ENCODE peak calls at places on chromosomes 16 and 17, in ten cellular contexts. R is GM23338, M is tibial nerve, U is left ventricle myocardium inferior, T is mammary epithelial cell, K is Caco-2, B is hepatocyte, A is lung, Q is heart right ventricle, V is HCT116. F is an unnamed sample.

GRCh38 chr16:31177136-31177535 is 2.8 kb upstream of the FUS start:
- DNase-seq in M (no peak), U (no peak), B (no peak), K (no peak), R (no peak), V (no peak), A (peak; percentile 78), Q (no peak), T (peak; percentile 96), F (no peak)

GRCh38 chr17:58232707-58233156 is 5.7 kb upstream of the LPO start:
- DNase-seq in V (no peak), T (peak; percentile 78), A (no peak), K (no peak), R (peak; percentile 33), B (no peak), U (no peak), Q (no peak), M (no peak), F (no peak)

GRCh38 chr16:56260378-56260987 is 69.2 kb downstream of the GNAO1 start:
- DNase-seq in M (no peak), A (no peak), T (no peak), K (no peak), V (no peak), Q (no peak), R (peak; percentile 16), B (no peak), U (no peak), F (no peak)

GRCh38 chr17:74325743-74326379 is at the start of gene KIF19:
- DNase-seq in B (peak; percentile 70), T (no peak), M (no peak), R (peak; percentile 85), A (peak; percentile 31), Q (peak; percentile 65), U (peak; percentile 56), K (peak; percentile 60), V (no peak), F (peak; percentile 59)

GRCh38 chr17:50289268-50289667 is 15.0 kb downstream of the TMEM92 start:
- DNase-seq in A (no peak), V (no peak), Q (no peak), K (no peak), M (no peak), T (no peak), U (no peak), B (no peak), R (no peak), F (no peak)

GRCh38 chr16:89369266-89369895 is 121.0 kb downstream of the ANKRD11 start:
- DNase-seq in A (no peak), M (no peak), Q (no peak), B (no peak), U (no peak), V (no peak), K (no peak), R (no peak), T (no peak), F (no peak)

GRCh38 chr17:58710948-58711552 is 18.6 kb downstream of the RAD51C start:
- DNase-seq in Q (no peak), M (peak; percentile 88), A (peak; percentile 35), K (peak; percentile 55), U (no peak), T (peak; percentile 19), R (peak; percentile 90), V (peak; percentile 56), B (peak; percentile 85), F (peak; percentile 73)

GRCh38 chr17:82830249-82830661 is 9.6 kb downstream of the ZNF750 start:
- DNase-seq in V (no peak), R (no peak), Q (peak; percentile 90), A (no peak), K (no peak), U (peak; percentile 88), B (no peak), T (no peak), M (no peak), F (peak; percentile 97)

GRCh38 chr17:79922798-79923197 is 83.6 kb upstream of the CBX4 start:
- DNase-seq in V (no peak), K (no peak), Q (no peak), R (no peak), B (no peak), A (no peak), T (no peak), U (no peak), M (no peak), F (no peak)

DNA sequence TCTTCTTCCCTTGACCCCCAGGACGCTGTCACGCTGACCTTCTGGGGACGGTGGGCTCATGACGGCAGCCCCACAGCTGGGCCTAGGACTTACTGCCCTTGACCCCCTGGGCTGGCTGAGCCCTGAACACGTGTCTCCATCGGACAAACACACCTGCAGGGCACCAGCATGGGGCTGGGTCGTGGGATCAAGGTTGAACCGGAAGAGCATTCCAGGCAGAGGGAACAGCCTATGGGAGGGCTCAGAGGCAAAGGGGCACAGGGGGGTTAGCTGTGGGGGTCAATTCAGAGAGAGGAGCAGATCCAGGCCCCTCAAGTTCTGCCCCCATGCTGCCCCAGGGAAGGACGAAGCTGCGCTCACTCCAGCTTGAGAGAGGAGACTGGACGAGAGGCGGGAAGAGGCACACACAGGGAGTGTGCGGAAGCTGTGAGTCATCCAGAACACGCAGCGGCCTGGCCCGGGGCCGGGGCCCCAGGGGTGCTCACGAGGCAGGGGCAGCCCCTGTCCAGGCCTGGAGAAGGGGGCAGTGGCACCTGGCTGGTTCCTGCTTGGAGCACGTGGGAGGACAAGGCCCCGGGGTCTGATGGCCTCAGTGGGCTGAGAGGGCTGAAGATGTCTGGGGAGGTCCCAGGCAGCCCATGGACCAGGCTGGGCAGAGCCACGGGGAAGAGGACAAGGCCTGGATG is 9.9 kb downstream of the SSTR5 start:
- DNase-seq in Q (no peak), U (no peak), A (no peak), M (no peak), B (peak; percentile 69), K (no peak), T (peak; percentile 52), V (no peak), R (no peak), F (no peak)
- TF ChIP-seq CTCF in Q (no peak), U (no peak), A (no peak), M (no peak), B (no peak), K (no peak), T (no peak), V (no peak), R (no peak), F (no peak)

GRCh38 chr17:1716076-1716911 is 6.1 kb upstream of the TLCD2 start:
- DNase-seq in R (peak; percentile 100), U (peak; percentile 100), K (peak; percentile 100), T (peak; percentile 100), M (peak; percentile 96), A (peak; percentile 100), B (peak; percentile 100), V (peak; percentile 100), Q (peak; percentile 100), F (peak; percentile 98)
- H3K4me1 ChIP-seq in R (peaks cover 19% of the 10 kb centered on the region), U (peaks cover 74% of the 10 kb centered on the region), K (peaks cover 30% of the 10 kb centered on the region), T (peaks cover 45% of the 10 kb centered on the region), M (no peaks in the 10 kb centered on the region), A (peaks cover 11% of the 10 kb centered on the region), B (peaks cover 27% of the 10 kb centered on the region), V (peaks cover 29% of the 10 kb centered on the region), Q (peaks cover 68% of the 10 kb centered on the region), F (peaks cover 7% of the 10 kb centered on the region)

GRCh38 chr16:73171380-73171779 is 123.5 kb upstream of the ZFHX3 start:
- DNase-seq in A (no peak), V (no peak), U (no peak), T (no peak), K (no peak), B (no peak), R (no peak), Q (no peak), M (no peak), F (no peak)

GRCh38 chr16:73170587-73170986 is 122.7 kb upstream of the ZFHX3 start:
- DNase-seq in K (no peak), U (no peak), R (no peak), Q (no peak), B (no peak), M (no peak), A (no peak), T (no peak), V (no peak), F (no peak)

GRCh38 chr16:73172621-73173312 is 124.8 kb upstream of the ZFHX3 start:
- DNase-seq in U (peak; percentile 87), V (no peak), A (peak; percentile 73), B (peak; percentile 58), R (peak; percentile 70), Q (peak; percentile 82), K (no peak), T (peak; percentile 42), M (peak; percentile 83), F (peak; percentile 79)

GRCh38 chr16:73173396-73173795 is 125.5 kb upstream of the ZFHX3 start:
- DNase-seq in Q (no peak), V (no peak), T (no peak), U (peak; percentile 26), M (no peak), R (no peak), B (no peak), K (no peak), A (no peak), F (no peak)

DNA sequence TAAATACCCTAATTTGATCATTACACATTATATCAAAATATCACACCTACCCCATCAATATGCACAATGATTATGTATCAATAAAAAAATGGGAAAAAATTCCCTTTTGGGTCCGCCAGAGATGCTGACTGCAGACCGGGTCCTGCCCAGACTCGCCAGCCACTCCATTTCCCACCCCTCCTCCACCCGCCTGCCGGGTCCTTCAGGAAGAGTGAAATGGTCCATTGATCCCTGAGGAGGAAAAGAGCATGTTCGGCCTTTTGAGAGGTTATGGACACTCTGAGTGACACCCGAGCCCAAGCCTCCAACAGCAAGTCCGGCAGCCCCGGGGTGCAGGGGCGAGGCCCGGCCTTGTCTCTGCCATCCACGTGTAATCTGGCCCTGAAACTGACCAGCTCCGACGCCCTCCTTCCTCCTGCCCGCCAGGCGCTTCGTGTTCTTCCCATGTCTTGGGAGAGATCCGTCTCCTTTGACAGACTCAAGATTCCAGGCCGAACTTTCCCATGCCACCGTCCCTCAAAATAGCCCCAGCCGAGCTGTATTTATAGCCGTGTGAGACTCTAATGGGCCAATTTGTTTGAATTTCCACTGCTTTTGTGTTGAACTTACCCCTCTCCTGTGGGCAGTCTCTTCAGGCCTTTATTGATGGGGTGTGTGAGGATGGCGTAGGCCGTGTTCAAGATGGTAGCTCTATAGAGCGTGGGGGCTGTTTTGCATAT is 124.1 kb upstream of the ZFHX3 start:
- DNase-seq in B (no peak), M (no peak), T (no peak), A (no peak), R (no peak), U (no peak), V (no peak), K (no peak), Q (no peak), F (no peak)
- H3K4me3 ChIP-seq in B (no peak overlapping the region), M (no peak overlapping the region), T (no peak overlapping the region), A (no peak overlapping the region), R (no peak overlapping the region), U (no peak overlapping the region), V (no peak overlapping the region), K (no peak overlapping the region), Q (no peak overlapping the region), F (no peak overlapping the region)

DNA sequence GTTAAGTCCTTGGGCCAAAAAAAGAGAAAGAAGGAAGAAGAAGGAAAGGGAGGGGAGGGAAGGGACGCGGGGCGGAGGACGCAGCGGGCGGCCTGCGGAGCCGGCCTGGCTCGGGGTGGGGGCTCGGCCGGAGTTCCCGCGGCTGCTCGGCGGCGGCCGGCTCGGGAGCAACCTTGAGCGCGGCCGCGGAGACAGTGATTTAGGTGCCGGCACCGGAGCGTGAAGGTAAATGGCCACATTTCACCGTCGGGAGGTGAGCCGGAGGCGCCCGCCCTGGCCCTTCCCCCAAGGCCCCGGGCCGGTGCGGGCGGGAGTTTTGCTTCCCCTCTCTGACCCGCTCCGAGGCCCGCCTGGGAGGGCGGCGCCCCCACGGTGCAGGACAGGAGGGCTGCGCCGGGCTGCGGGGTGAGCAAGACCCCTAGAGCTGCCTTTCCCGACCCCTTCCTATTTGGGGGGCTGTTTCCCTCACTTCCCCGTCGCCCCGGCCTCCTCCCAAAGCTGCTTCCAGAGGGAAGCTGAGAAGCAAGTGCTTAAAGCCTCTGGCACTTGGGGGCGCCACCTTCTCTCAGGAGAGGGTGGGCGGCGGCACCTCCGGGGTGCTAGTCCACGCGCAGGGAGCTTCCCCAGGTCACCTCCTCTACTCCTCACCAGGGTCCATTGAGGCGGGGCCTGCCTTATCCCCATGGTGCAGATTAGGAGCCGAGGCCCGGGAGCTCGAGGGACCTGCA is 56.5 kb downstream of the MRM1 start:
- DNase-seq in T (no peak), Q (no peak), R (peak; percentile 86), B (peak; percentile 44), A (no peak), U (no peak), K (no peak), M (no peak), V (no peak), F (peak; percentile 53)
- TF ChIP-seq CTCF in T (no peak), Q (peak; percentile 15), R (peak; percentile 64), B (peak; percentile 35), A (no peak), U (no peak), K (no peak), M (no peak), V (peak; percentile 25), F (peak; percentile 30)